ENCODE peak calls at places on chromosomes 6 and 20, in six cellular contexts. Z, A, L, S, B and K are unnamed samples.

GRCh38 chr6:121767254-121767653 is 331.8 kb downstream of the GJA1 start:
- DNase-seq in Z (no peak), A (no peak), L (no peak), S (no peak), B (no peak), K (no peak)

GRCh38 chr6:129485746-129486145 is 224.2 kb downstream of the ARHGAP18 start:
- DNase-seq in Z (no peak), A (no peak), L (no peak), S (no peak), B (no peak), K (no peak)

GRCh38 chr6:29992792-29993191 is 50.5 kb downstream of the HLA-A start:
- DNase-seq in Z (peak), A (no peak), L (no peak), S (no peak), B (no peak), K (no peak)

GRCh38 chr20:17525650-17526049 is 5.5 kb downstream of the BFSP1 start:
- DNase-seq in Z (no peak), A (no peak), L (no peak), S (no peak), B (peak), K (no peak)

GRCh38 chr20:48310312-48310711 is 517.5 kb downstream of the PREX1 start:
- DNase-seq in Z (no peak), A (no peak), L (no peak), S (no peak), B (no peak), K (no peak)

GRCh38 chr6:90284236-90284744 is 12.4 kb downstream of the BACH2 start:
- DNase-seq in Z (peak), A (no peak), L (peak), S (no peak), B (no peak), K (no peak)

GRCh38 chr6:95318137-95318536 is 259.2 kb upstream of the MANEA start:
- DNase-seq in Z (no peak), A (no peak), L (no peak), S (no peak), B (no peak), K (no peak)

GRCh38 chr6:159267165-159267564 is 98.0 kb downstream of the FNDC1 start:
- DNase-seq in Z (no peak), A (no peak), L (no peak), S (no peak), B (peak), K (no peak)

GRCh38 chr6:16256781-16257180 is 18.4 kb downstream of the GMPR start:
- DNase-seq in Z (no peak), A (no peak), L (no peak), S (no peak), B (no peak), K (no peak)

GRCh38 chr6:168742146-168742782 is 301.3 kb downstream of the SMOC2 start:
- DNase-seq in Z (no peak), A (no peak), L (no peak), S (no peak), B (no peak), K (no peak)

GRCh38 chr20:1185316-1185741 is 548 bp upstream of the TMEM74B start:
- DNase-seq in Z (no peak), A (no peak), L (no peak), S (no peak), B (peak), K (no peak)

GRCh38 chr6:134240664-134241431 is 77.1 kb downstream of the SGK1 start:
- DNase-seq in Z (no peak), A (peak), L (peak), S (peak), B (no peak), K (peak)

GRCh38 chr6:24924956-24925355 is 10.8 kb downstream of the RIPOR2 start:
- DNase-seq in Z (no peak), A (no peak), L (no peak), S (no peak), B (no peak), K (no peak)

GRCh38 chr6:28497893-28498292 is 17.7 kb downstream of the GPX6 start:
- DNase-seq in Z (no peak), A (no peak), L (no peak), S (no peak), B (no peak), K (no peak)

GRCh38 chr20:4476903-4477302 is 244.8 kb upstream of the PRND start:
- DNase-seq in Z (peak), A (no peak), L (no peak), S (no peak), B (no peak), K (no peak)

GRCh38 chr20:53839423-53840176 is 230.8 kb downstream of the BCAS1 start:
- DNase-seq in Z (no peak), A (peak), L (no peak), S (no peak), B (no peak), K (no peak)

GRCh38 chr6:55496201-55496600 is 82.8 kb downstream of the HMGCLL1 start:
- DNase-seq in Z (no peak), A (no peak), L (no peak), S (no peak), B (no peak), K (no peak)

GRCh38 chr20:17818187-17818586 is 118.4 kb downstream of the BANF2 start:
- DNase-seq in Z (no peak), A (no peak), L (no peak), S (no peak), B (no peak), K (no peak)

GRCh38 chr6:13015379-13015681 is 298.8 kb downstream of the PHACTR1 start:
- DNase-seq in Z (no peak), A (no peak), L (no peak), S (no peak), B (no peak), K (no peak)

GRCh38 chr6:13012977-13013680 is 296.6 kb downstream of the PHACTR1 start:
- DNase-seq in Z (no peak), A (peak), L (no peak), S (peak), B (peak), K (peak)

GRCh38 chr6:13013681-13014550 is 297.3 kb downstream of the PHACTR1 start:
- DNase-seq in Z (peak), A (no peak), L (no peak), S (peak), B (no peak), K (no peak)

GRCh38 chr6:13012271-13012670 is 295.7 kb downstream of the PHACTR1 start:
- DNase-seq in Z (no peak), A (no peak), L (no peak), S (no peak), B (no peak), K (no peak)

GRCh38 chr6:13014551-13015378 is 298.2 kb downstream of the PHACTR1 start:
- DNase-seq in Z (no peak), A (peak), L (no peak), S (peak), B (peak), K (no peak)
- H3K27ac ChIP-seq in Z (no peak), A (no peak), L (peak), S (no peak), B (no peak), K (no peak)

GRCh38 chr20:10171864-10172751 is 46.5 kb upstream of the SNAP25 start:
- DNase-seq in Z (peak), A (peak), L (peak), S (peak), B (peak), K (no peak)
- H3K4me3 ChIP-seq in Z (peak), A (peak), L (peak), S (peak), B (peak), K (peak)

DNA sequence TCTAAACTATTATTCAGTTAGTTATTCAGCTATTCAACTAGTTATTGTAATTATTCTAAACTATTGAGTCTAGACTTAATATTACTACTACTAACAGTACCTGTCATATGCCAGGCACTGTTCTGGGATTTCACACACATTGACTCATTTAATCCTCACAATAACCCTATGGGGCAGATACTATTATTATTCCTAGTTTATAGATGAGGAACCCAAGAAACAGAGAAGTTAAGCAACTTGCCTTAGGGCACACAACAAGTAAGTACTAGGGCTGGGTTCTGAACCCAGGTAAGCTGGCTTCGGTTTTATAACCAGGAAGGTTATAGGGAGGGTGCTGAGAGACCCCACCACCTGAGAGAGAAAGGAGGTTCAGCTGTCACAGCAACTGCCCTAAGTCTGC is 7.8 kb downstream of the TEAD3 start:
- DNase-seq in Z (no peak), A (no peak), L (no peak), S (no peak), B (no peak), K (no peak)
- H3K27ac ChIP-seq in Z (no peak), A (peak), L (peak), S (peak), B (peak), K (peak)

DNA sequence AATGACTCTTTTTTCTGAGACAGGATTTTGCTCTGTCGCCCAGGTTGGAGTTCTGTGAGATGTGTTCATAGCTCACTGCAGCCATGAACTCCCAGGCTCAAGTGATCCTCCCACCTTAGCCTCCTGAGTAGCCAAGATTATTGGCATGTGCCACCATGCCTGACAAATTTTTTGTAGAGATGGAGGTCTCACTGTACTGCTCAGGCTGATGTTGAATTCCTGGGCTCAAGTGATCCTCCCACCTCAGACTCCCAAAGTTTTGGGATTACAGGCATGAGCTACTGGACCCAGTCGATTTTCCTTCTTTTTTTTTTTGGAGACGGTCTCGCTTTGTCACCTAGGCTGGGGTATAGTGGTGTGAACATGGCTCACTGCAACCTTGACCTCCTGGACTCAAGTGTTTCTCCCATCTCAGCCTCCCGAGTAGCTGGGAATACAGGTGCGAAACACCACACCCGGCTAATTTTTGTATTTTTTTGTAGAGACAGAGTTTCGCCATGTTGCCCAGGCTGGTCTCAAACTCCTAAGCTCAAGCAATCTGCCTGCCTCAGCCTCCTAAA is 24.3 kb downstream of the BCL2L1 start:
- DNase-seq in Z (no peak), A (no peak), L (no peak), S (no peak), B (no peak), K (no peak)
- H3K4me3 ChIP-seq in Z (no peak), A (no peak), L (no peak), S (no peak), B (no peak), K (no peak)

GRCh38 chr20:50789968-50790650 is 4.8 kb upstream of the BCAS4 start:
- DNase-seq in Z (no peak), A (peak), L (no peak), S (no peak), B (no peak), K (no peak)
- H3K27ac ChIP-seq in Z (peak), A (peak), L (peak), S (peak), B (peak), K (peak)